ENCODE peak calls at places on chromosomes 4 and X, in eight cellular contexts. L is right atrium auricular region, P is astrocyte, Y is endothelial cell, W is osteocyte, G is fibroblast of lung, K is progenitor cell of endocrine pancreas, Z is AG09309. S is an unnamed sample.
A peak's percentile ranks its signal among the peaks of the same experiment; 100 is the strongest.

GRCh38 chrX:118839334-118839958 is 15.8 kb downstream of the ZCCHC12 start:
- DNase-seq in L (peak; percentile 78), P (no peak), Y (peak; percentile 72), W (peak; percentile 90), G (peak; percentile 24), K (peak; percentile 74), Z (no peak), S (peak; percentile 84)

GRCh38 chr4:20273793-20274192 is 22.1 kb downstream of the SLIT2 start:
- DNase-seq in L (no peak), P (peak; percentile 85), Y (no peak), W (no peak), G (peak; percentile 87), K (no peak), Z (no peak), S (peak; percentile 30)

GRCh38 chr4:30802622-30803323 is 82.6 kb downstream of the PCDH7 start:
- DNase-seq in L (no peak), P (peak; percentile 87), Y (no peak), W (no peak), G (peak; percentile 88), K (no peak), Z (peak; percentile 67), S (no peak)

GRCh38 chrX:68648960-68649359 is 1.5 kb downstream of the STARD8 start:
- DNase-seq in L (no peak), P (peak; percentile 14), Y (no peak), W (no peak), G (peak; percentile 27), K (no peak), Z (no peak), S (no peak)

GRCh38 chrX:132954323-132954722 is 4.1 kb downstream of the HS6ST2 start:
- DNase-seq in L (no peak), P (no peak), Y (no peak), W (no peak), G (no peak), K (no peak), Z (no peak), S (no peak)

GRCh38 chrX:7316280-7316679 is 168.3 kb upstream of the PUDP start:
- DNase-seq in L (no peak), P (no peak), Y (no peak), W (no peak), G (peak; percentile 2), K (no peak), Z (no peak), S (no peak)

GRCh38 chr4:71212216-71212615 is 126.6 kb upstream of the SLC4A4 start:
- DNase-seq in L (no peak), P (no peak), Y (no peak), W (no peak), G (peak; percentile 19), K (no peak), Z (no peak), S (no peak)

GRCh38 chr4:118225521-118225920 is 127.3 kb downstream of the PRSS12 start:
- DNase-seq in L (no peak), P (no peak), Y (no peak), W (no peak), G (no peak), K (no peak), Z (no peak), S (no peak)

GRCh38 chrX:15221321-15221720 is 48.6 kb downstream of the ASB9 start:
- DNase-seq in L (no peak), P (no peak), Y (no peak), W (no peak), G (peak; percentile 14), K (no peak), Z (no peak), S (no peak)

GRCh38 chr4:177033130-177033529 is 240.4 kb upstream of the VEGFC start:
- DNase-seq in L (no peak), P (no peak), Y (no peak), W (no peak), G (no peak), K (no peak), Z (no peak), S (no peak)
- TF ChIP-seq CTCF in L (no peak), P (no peak), Y (no peak), W (peak; percentile 31), G (peak; percentile 16), K (peak; percentile 16), Z (no peak), S (no peak)

GRCh38 chr4:7297374-7297773 is 105.0 kb downstream of the SORCS2 start:
- DNase-seq in L (no peak), P (no peak), Y (no peak), W (no peak), G (no peak), K (no peak), Z (no peak), S (no peak)

GRCh38 chr4:7297881-7298280 is 105.5 kb downstream of the SORCS2 start:
- DNase-seq in L (no peak), P (no peak), Y (no peak), W (no peak), G (no peak), K (no peak), Z (no peak), S (no peak)

GRCh38 chr4:7295201-7295916 is 103.0 kb downstream of the SORCS2 start:
- DNase-seq in L (no peak), P (peak; percentile 45), Y (no peak), W (no peak), G (peak; percentile 69), K (no peak), Z (no peak), S (no peak)

GRCh38 chr4:7296661-7297335 is 104.5 kb downstream of the SORCS2 start:
- DNase-seq in L (no peak), P (no peak), Y (no peak), W (no peak), G (no peak), K (no peak), Z (no peak), S (no peak)

DNA sequence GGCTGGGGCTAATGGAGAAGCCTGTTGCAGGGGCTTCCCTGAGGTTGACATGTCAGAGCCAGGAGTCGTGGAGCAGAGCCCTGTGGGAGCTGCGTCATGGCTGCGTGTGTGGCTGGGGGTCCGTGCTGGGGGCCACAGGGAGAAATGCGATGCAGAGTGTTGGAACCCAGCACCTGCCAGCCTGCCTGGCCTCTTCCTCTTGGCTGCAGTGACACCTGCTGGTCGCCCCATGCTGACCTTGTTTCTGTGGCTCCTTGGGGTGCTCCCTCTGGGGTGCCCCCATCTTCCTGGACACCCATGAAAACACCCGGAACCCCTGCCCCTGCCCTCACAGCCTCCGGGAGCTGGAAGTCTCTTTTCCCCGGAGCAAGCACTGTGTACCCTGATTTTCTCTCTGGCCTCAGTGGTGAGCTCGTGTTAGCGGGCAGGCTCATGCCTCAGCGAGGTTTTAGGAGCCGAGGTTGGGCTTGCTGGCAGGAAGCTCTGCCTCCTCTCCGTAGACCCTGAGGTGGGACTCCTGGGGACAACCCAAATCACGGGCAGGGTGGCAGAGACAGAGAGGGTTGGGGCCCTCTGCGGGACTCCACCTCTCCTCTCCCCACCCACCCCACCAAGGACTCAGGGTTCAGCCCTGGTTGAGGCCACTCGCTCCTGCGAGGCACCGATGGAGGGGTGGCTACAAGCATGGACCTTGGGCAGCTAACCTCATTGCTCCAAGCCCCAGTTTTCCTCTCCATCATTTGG is 103.8 kb downstream of the SORCS2 start:
- DNase-seq in L (no peak), P (no peak), Y (peak; percentile 40), W (no peak), G (peak; percentile 31), K (no peak), Z (no peak), S (no peak)
- TF ChIP-seq CTCF in L (peak; percentile 77), P (peak; percentile 43), Y (peak; percentile 49), W (peak; percentile 62), G (peak; percentile 70), K (peak; percentile 55), Z (peak; percentile 82), S (peak; percentile 40)

GRCh38 chrX:4263005-4263404 is 549.6 kb upstream of the PRKX start:
- DNase-seq in L (no peak), P (no peak), Y (no peak), W (no peak), G (no peak), K (no peak), Z (no peak), S (no peak)
- TF ChIP-seq CTCF in L (no peak), P (no peak), Y (peak; percentile 42), W (peak; percentile 8), G (no peak), K (peak; percentile 60), Z (no peak), S (peak; percentile 46)

GRCh38 chr4:22521240-22521639 is 5.4 kb upstream of the ADGRA3 start:
- DNase-seq in L (no peak), P (no peak), Y (no peak), W (no peak), G (no peak), K (no peak), Z (no peak), S (no peak)

GRCh38 chr4:22524895-22525294 is 9.0 kb upstream of the ADGRA3 start:
- DNase-seq in L (no peak), P (no peak), Y (no peak), W (no peak), G (no peak), K (no peak), Z (no peak), S (no peak)

GRCh38 chr4:22522706-22523501 is 7.0 kb upstream of the ADGRA3 start:
- DNase-seq in L (no peak), P (no peak), Y (no peak), W (no peak), G (no peak), K (no peak), Z (no peak), S (no peak)

DNA sequence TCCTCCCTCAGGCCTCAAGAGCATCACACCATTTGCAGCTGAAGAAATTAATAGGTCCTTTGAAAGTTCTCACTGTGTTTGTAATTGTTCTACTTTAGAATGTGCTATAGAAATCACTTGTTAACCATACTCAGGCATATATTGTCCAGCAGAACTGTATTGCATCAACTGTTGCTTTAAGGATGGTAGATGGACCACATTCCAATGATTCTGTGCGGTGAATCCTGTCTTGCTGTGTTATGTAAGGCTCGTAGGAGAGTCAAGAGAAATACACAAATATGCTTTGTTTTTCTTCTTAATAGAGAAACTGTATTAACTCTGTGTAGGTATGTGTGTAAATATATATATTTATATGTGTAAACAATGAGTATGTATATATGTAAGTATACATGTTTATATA is 6.3 kb upstream of the ADGRA3 start:
- DNase-seq in L (no peak), P (no peak), Y (no peak), W (no peak), G (no peak), K (no peak), Z (no peak), S (no peak)
- TF ChIP-seq CTCF in L (no peak), P (no peak), Y (no peak), W (no peak), G (no peak), K (no peak), Z (no peak), S (no peak)

GRCh38 chr4:130563891-130564418 is 1468.0 kb downstream of the C4orf33 start:
- DNase-seq in L (no peak), P (no peak), Y (no peak), W (no peak), G (no peak), K (no peak), Z (no peak), S (no peak)

GRCh38 chr4:130559268-130559667 is 1463.3 kb downstream of the C4orf33 start:
- DNase-seq in L (no peak), P (no peak), Y (no peak), W (no peak), G (no peak), K (no peak), Z (no peak), S (no peak)

GRCh38 chr4:130568746-130569145 is 1472.8 kb downstream of the C4orf33 start:
- DNase-seq in L (no peak), P (no peak), Y (no peak), W (no peak), G (no peak), K (no peak), Z (no peak), S (no peak)

GRCh38 chr4:130563185-130563890 is 1467.4 kb downstream of the C4orf33 start:
- DNase-seq in L (peak; percentile 65), P (peak; percentile 49), Y (peak; percentile 27), W (no peak), G (peak; percentile 66), K (peak; percentile 23), Z (no peak), S (peak; percentile 48)
- TF ChIP-seq CTCF in L (peak; percentile 54), P (peak; percentile 48), Y (no peak), W (peak; percentile 74), G (peak; percentile 76), K (peak; percentile 65), Z (no peak), S (peak; percentile 59)